ENCODE peak calls at places on chromosomes 11 and 22, in five cellular contexts. Z is HT1080; T is dorsolateral prefrontal cortex; C is H4; P is stimulated activated CD4-positive, alpha-beta T cell treated with anti-CD3 and anti-CD28 coated beads, Interleukin-4, amount 100 ng/mL, for 48 hours. A is an unnamed sample.

GRCh38 chr11:86676533-86677154 is 4.2 kb upstream of the ME3 start:
- DNase-seq in Z (peak; percentile 32), T (no peak), C (no peak), P (no peak), A (peak; percentile 59)

GRCh38 chr11:100816823-100817222 is 129.7 kb downstream of the ARHGAP42 start:
- DNase-seq in Z (peak; percentile 26), T (no peak), C (no peak), P (no peak), A (no peak)

GRCh38 chr11:16737860-16738197 is 618 bp upstream of the C11orf58 start:
- DNase-seq in Z (no peak), T (no peak), C (no peak), P (no peak), A (peak; percentile 16)

GRCh38 chr22:41697126-41697775 is 2.1 kb upstream of the MEI1 start:
- DNase-seq in Z (peak; percentile 83), T (peak; percentile 87), C (peak; percentile 73), P (peak; percentile 88), A (peak; percentile 86)

GRCh38 chr22:32130464-32130863 is 28.6 kb downstream of the C22orf42 start:
- DNase-seq in Z (no peak), T (no peak), C (no peak), P (no peak), A (no peak)

GRCh38 chr22:39185601-39186012 is 33.1 kb upstream of the CBX7 start:
- DNase-seq in Z (no peak), T (peak; percentile 54), C (no peak), P (no peak), A (no peak)

GRCh38 chr11:132586801-132587200 is 945.5 kb downstream of the OPCML start:
- DNase-seq in Z (no peak), T (no peak), C (peak; percentile 23), P (no peak), A (no peak)

GRCh38 chr11:124793466-124794278 is 6.5 kb downstream of the MSANTD2 start:
- DNase-seq in Z (peak; percentile 34), T (no peak), C (peak; percentile 53), P (no peak), A (peak; percentile 43)

GRCh38 chr11:64361659-64362058 is 2.7 kb downstream of the RPS6KA4 start:
- DNase-seq in Z (no peak), T (no peak), C (no peak), P (no peak), A (no peak)

GRCh38 chr11:32884770-32885384 is 7.7 kb upstream of the QSER1 start:
- DNase-seq in Z (no peak), T (no peak), C (no peak), P (no peak), A (no peak)

GRCh38 chr11:65786008-65786785 is 666 bp upstream of the OVOL1 start:
- DNase-seq in Z (no peak), T (no peak), C (no peak), P (no peak), A (no peak)

GRCh38 chr11:40230821-40231220 is 1228.6 kb downstream of the LRRC4C start:
- DNase-seq in Z (no peak), T (no peak), C (no peak), P (no peak), A (no peak)

GRCh38 chr22:36285017-36285416 is 32.1 kb downstream of the APOL1 start:
- DNase-seq in Z (no peak), T (no peak), C (no peak), P (no peak), A (no peak)

GRCh38 chr11:116558504-116559252 is 214.1 kb downstream of the BUD13 start:
- DNase-seq in Z (peak; percentile 94), T (no peak), C (no peak), P (no peak), A (peak; percentile 55)

GRCh38 chr11:119764108-119764874 is 35.3 kb upstream of the NECTIN1 start:
- DNase-seq in Z (no peak), T (peak; percentile 72), C (peak; percentile 48), P (no peak), A (peak; percentile 35)

GRCh38 chr22:20545681-20546521 is 38.5 kb downstream of the MED15 start:
- DNase-seq in Z (no peak), T (no peak), C (no peak), P (no peak), A (no peak)

GRCh38 chr11:122804161-122804560 is 34.1 kb upstream of the CRTAM start:
- DNase-seq in Z (peak; percentile 24), T (no peak), C (no peak), P (no peak), A (peak; percentile 84)

GRCh38 chr11:27839226-27839913 is 139.1 kb upstream of the BDNF start:
- DNase-seq in Z (peak; percentile 23), T (no peak), C (peak; percentile 27), P (no peak), A (no peak)

GRCh38 chr11:10304495-10305261 is at the start of gene ADM:
- DNase-seq in Z (no peak), T (peak; percentile 69), C (peak; percentile 95), P (no peak), A (peak; percentile 86)

GRCh38 chr11:18578975-18579598 is 9.4 kb downstream of the UEVLD start:
- DNase-seq in Z (peak; percentile 20), T (no peak), C (no peak), P (no peak), A (no peak)